ENCODE peak calls at places on chromosomes 16 and 17, in five cellular contexts. L is colonic mucosa, V is dorsolateral prefrontal cortex, X is mammary epithelial cell, R is A673. A is an unnamed sample.
A peak's percentile ranks its signal among the peaks of the same experiment; 100 is the strongest.

GRCh38 chr16:53817117-53817516 is 113.2 kb downstream of the FTO start:
- DNase-seq in L (no peak), V (no peak), X (peak; percentile 87), R (peak; percentile 56), A (no peak)

GRCh38 chr16:48350716-48351115 is 34.5 kb downstream of the SIAH1 start:
- DNase-seq in L (no peak), V (no peak), X (peak; percentile 56), R (no peak), A (no peak)

GRCh38 chr16:57145964-57146647 is 39.7 kb downstream of the PSME3IP1 start:
- DNase-seq in L (no peak), V (no peak), X (no peak), R (no peak), A (no peak)

GRCh38 chr17:61139219-61139618 is 260.4 kb upstream of the TBX2 start:
- DNase-seq in L (peak; percentile 34), V (no peak), X (peak; percentile 56), R (no peak), A (no peak)

GRCh38 chr16:82055728-82056549 is 20.9 kb downstream of the HSD17B2 start:
- DNase-seq in L (no peak), V (no peak), X (peak; percentile 75), R (no peak), A (no peak)

GRCh38 chr16:426906-427249 is 1.4 kb downstream of the RAB11FIP3 start:
- DNase-seq in L (no peak), V (no peak), X (no peak), R (no peak), A (no peak)

GRCh38 chr17:58339775-58340622 is 11.4 kb upstream of the TSPOAP1 start:
- DNase-seq in L (no peak), V (no peak), X (no peak), R (no peak), A (no peak)

GRCh38 chr17:28575126-28575795 is 1.4 kb downstream of the ALDOC start:
- DNase-seq in L (no peak), V (no peak), X (no peak), R (no peak), A (no peak)

GRCh38 chr17:12421077-12421476 is 244.6 kb upstream of the MYOCD start:
- DNase-seq in L (no peak), V (no peak), X (no peak), R (no peak), A (no peak)

GRCh38 chr16:28992496-28992895 is 7.6 kb downstream of the LAT start:
- DNase-seq in L (no peak), V (no peak), X (no peak), R (no peak), A (no peak)

GRCh38 chr16:30458561-30459394 is 13.1 kb upstream of the SEPHS2 start:
- DNase-seq in L (peak; percentile 51), V (no peak), X (no peak), R (no peak), A (no peak)

GRCh38 chr16:70805787-70806186 is 4.8 kb upstream of the VAC14 start:
- DNase-seq in L (no peak), V (no peak), X (peak; percentile 82), R (peak; percentile 14), A (no peak)

GRCh38 chr17:8503368-8503767 is 67.7 kb downstream of the NDEL1 start:
- DNase-seq in L (no peak), V (no peak), X (no peak), R (no peak), A (no peak)

GRCh38 chr17:52035336-52035915 is 123.1 kb downstream of the CA10 start:
- DNase-seq in L (no peak), V (peak; percentile 62), X (no peak), R (no peak), A (no peak)

GRCh38 chr16:557463-558297 is 2.5 kb upstream of the PRR35 start:
- DNase-seq in L (no peak), V (no peak), X (no peak), R (no peak), A (no peak)

GRCh38 chr17:19897108-19897854 is 29.5 kb upstream of the ULK2 start:
- DNase-seq in L (peak; percentile 68), V (no peak), X (peak; percentile 24), R (no peak), A (no peak)

GRCh38 chr16:86427327-86427935 is 82.9 kb upstream of the FOXF1 start:
- DNase-seq in L (no peak), V (no peak), X (no peak), R (no peak), A (no peak)

GRCh38 chr17:49497147-49498036 is 2.3 kb downstream of the NGFR start:
- DNase-seq in L (no peak), V (no peak), X (peak; percentile 39), R (peak; percentile 68), A (peak; percentile 34)

GRCh38 chr16:72769876-72770275 is 278.1 kb downstream of the ZFHX3 start:
- DNase-seq in L (no peak), V (no peak), X (peak; percentile 8), R (no peak), A (no peak)

GRCh38 chr17:83189673-83190385 is 110.4 kb downstream of the METRNL start:
- DNase-seq in L (peak; percentile 29), V (no peak), X (no peak), R (no peak), A (no peak)

GRCh38 chr17:7058831-7059447 is 15.0 kb upstream of the SLC16A11 start:
- DNase-seq in L (no peak), V (no peak), X (peak; percentile 57), R (no peak), A (no peak)

GRCh38 chr17:58317421-58318064 is 11.1 kb downstream of the TSPOAP1 start:
- DNase-seq in L (peak; percentile 64), V (no peak), X (peak; percentile 90), R (peak; percentile 58), A (peak; percentile 61)

GRCh38 chr17:80831481-80831880 is 160.2 kb upstream of the CHMP6 start:
- DNase-seq in L (no peak), V (no peak), X (no peak), R (no peak), A (no peak)

GRCh38 chr17:35255316-35255715 is 12.4 kb downstream of the SLFN5 start:
- DNase-seq in L (no peak), V (no peak), X (no peak), R (no peak), A (no peak)

GRCh38 chr17:35257080-35257701 is 14.3 kb downstream of the SLFN5 start:
- DNase-seq in L (peak; percentile 74), V (no peak), X (peak; percentile 88), R (no peak), A (peak; percentile 81)

GRCh38 chr17:35254107-35254802 is 11.4 kb downstream of the SLFN5 start:
- DNase-seq in L (peak; percentile 58), V (no peak), X (peak; percentile 91), R (peak; percentile 60), A (peak; percentile 67)

GRCh38 chr17:35259001-35259400 is 16.1 kb downstream of the SLFN5 start:
- DNase-seq in L (no peak), V (no peak), X (no peak), R (no peak), A (no peak)

GRCh38 chr17:35256629-35257028 is 13.8 kb downstream of the SLFN5 start:
- DNase-seq in L (no peak), V (no peak), X (no peak), R (no peak), A (peak; percentile 27)
- TF ChIP-seq CTCF in L (no peak), V (no peak), X (no peak), R (no peak), A (no peak)

DNA sequence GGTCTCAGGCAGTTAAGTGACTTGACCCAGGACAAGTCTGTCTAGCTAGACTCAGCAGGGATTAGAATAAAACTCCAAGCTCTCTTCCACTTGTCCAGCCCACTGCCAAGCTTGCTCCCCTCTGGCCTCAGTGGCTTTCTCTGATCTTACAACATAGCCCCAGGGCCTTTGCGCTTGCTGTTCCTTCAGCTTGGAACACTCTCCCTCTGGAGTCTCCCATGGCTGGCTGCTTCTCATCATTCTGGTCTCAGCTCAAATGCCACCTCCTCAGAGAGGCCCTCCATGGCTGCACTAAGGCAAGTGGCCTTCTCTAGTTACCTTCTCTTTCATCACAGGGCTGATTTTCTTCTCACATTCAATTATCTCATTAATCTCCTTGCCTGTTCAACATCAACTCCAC is 1.1 kb downstream of the TVP23A start:
- DNase-seq in L (no peak), V (no peak), X (no peak), R (no peak), A (no peak)
- TF ChIP-seq CTCF in L (no peak), V (no peak), X (no peak), R (no peak), A (no peak)

GRCh38 chr17:2214047-2214717 is 89.4 kb downstream of the SMG6 start:
- DNase-seq in L (no peak), V (peak; percentile 57), X (no peak), R (no peak), A (no peak)

GRCh38 chr17:2214887-2215615 is 88.5 kb downstream of the SMG6 start:
- DNase-seq in L (no peak), V (no peak), X (no peak), R (peak; percentile 28), A (no peak)

GRCh38 chr17:2218426-2218825 is 85.2 kb downstream of the SMG6 start:
- DNase-seq in L (no peak), V (no peak), X (peak; percentile 100), R (no peak), A (no peak)

GRCh38 chr17:2213291-2213960 is 90.2 kb downstream of the SMG6 start:
- DNase-seq in L (no peak), V (peak; percentile 46), X (no peak), R (no peak), A (no peak)

DNA sequence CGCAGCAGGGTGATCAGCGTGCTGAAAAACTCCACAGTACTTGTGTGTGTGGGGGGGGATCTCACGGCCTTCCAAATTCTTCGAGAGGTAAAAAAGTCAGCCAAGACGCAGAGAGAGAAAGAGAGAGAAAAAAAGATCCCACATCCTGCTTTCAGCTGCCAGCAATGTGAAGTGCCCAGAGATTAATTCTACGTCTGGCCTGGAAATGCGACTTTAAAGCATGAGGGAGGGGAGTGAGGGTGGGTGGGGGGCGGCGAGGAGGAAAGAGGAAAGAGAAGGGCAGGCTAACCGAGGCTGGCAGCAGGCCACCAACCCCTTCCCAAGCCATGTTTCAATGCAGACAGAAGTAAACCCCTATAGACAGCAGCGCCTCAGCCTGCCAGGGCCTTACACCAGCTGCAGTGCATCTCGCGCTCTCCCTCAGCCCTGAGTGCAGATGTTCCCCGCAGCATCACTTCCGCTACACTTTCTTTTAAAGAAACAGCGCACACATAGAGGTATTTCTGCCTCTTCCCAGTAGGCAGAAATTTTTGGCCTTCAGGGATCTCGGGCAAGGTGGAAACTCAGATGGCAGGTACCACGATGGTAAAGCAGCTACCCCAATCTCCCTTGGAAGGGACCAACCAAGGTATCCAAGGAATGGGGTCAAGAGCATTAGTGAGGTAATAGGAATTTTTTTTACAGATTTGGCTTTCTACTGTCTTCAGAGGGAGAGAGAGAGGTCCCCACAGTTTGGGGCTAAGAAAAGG is 87.8 kb downstream of the SMG6 start:
- DNase-seq in L (peak; percentile 57), V (peak; percentile 54), X (no peak), R (peak; percentile 87), A (no peak)
- TF ChIP-seq CTCF in L (no peak), V (peak; percentile 26), X (no peak), R (no peak), A (no peak)

DNA sequence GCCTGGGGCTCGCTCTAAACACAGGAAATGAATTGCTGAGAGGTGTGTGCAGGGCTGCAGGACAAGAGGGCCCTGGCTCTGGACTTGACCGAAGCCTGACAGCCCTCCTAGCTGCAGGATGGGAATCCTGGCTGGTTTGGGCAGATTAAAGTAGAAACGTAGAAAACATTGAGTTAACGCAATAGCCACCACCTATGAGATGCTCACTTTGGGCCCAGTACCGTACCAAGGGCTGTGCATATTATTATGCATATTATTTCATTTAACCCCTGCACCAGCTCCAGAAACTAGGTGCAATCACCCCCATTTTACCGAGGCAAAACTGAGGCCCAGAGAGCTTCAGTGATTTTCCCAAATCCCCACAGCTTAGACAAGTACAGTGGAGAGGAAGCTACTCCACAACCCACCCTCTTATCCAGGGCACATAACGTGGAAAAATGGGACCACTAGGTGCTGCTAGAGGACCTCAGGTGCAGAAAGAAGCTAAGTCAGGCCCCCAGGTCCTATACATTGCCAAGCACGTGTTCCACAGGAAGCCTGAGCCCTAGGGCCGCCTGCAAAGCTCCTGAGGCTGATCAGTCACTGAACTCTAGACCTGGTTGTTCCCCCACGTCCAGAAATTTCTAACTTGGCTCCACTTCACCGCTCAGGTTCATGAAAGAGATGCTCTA is 79.2 kb downstream of the MYH11 start:
- DNase-seq in L (no peak), V (no peak), X (peak; percentile 19), R (peak; percentile 29), A (peak; percentile 65)
- TF ChIP-seq CTCF in L (peak; percentile 15), V (no peak), X (peak; percentile 43), R (peak; percentile 38), A (peak; percentile 22)

A was measured in Calu3.